ENCODE peak calls at places on chromosomes 3 and 15, in five cellular contexts. E is HCT116, U is adrenal gland, T is psoas muscle, K is thoracic aorta. C is an unnamed sample. For H3K4me1, the result is how much of the 10 kb centered on the place peaks cover.

GRCh38 chr3:57755368-57756021 is 614 bp upstream of the SLMAP start:
- DNase-seq in T (no peak), U (peak), K (no peak), E (peak), C (no peak)

GRCh38 chr3:38960953-38961622 is 90.7 kb downstream of the SCN11A start:
- DNase-seq in T (no peak), E (peak), U (no peak), K (no peak), C (peak)

GRCh38 chr3:111617912-111618601 is 22.9 kb upstream of the ZBED2 start:
- DNase-seq in T (no peak), E (no peak), K (no peak), U (no peak), C (no peak)

GRCh38 chr15:88174571-88174970 is 82.0 kb downstream of the NTRK3 start:
- DNase-seq in K (no peak), U (no peak), E (no peak), T (no peak), C (no peak)

GRCh38 chr3:190013943-190014924 is 106.5 kb downstream of the P3H2 start:
- DNase-seq in E (no peak), T (no peak), U (no peak), K (no peak), C (no peak)

GRCh38 chr15:63943829-63944680 is 102.2 kb downstream of the DAPK2 start:
- DNase-seq in U (no peak), E (no peak), T (no peak), K (no peak), C (no peak)

GRCh38 chr3:31493187-31493586 is 39.5 kb upstream of the STT3B start:
- DNase-seq in U (no peak), K (no peak), T (no peak), E (no peak), C (no peak)

GRCh38 chr15:52150878-52151277 is 38.3 kb upstream of the BCL2L10 start:
- DNase-seq in U (no peak), E (no peak), T (no peak), K (no peak), C (no peak)

GRCh38 chr15:29670266-29670665 is 152.0 kb downstream of the TJP1 start:
- DNase-seq in U (no peak), K (no peak), T (no peak), E (no peak), C (no peak)

GRCh38 chr3:146912233-146913015 is 307.3 kb upstream of the PLSCR5 start:
- DNase-seq in U (no peak), T (no peak), E (no peak), K (no peak), C (peak)

GRCh38 chr3:143763568-143764162 is 84.6 kb downstream of the SLC9A9 start:
- DNase-seq in E (no peak), U (no peak), K (no peak), T (no peak), C (peak)

GRCh38 chr3:181417748-181418147 is 294.0 kb upstream of the SOX2 start:
- DNase-seq in E (no peak), K (no peak), U (no peak), T (no peak), C (no peak)

GRCh38 chr3:146308682-146309081 is 57.8 kb upstream of the PLSCR4 start:
- DNase-seq in T (no peak), E (no peak), K (no peak), U (peak), C (peak)

GRCh38 chr15:41847206-41847605 is 8.6 kb downstream of the PLA2G4B start:
- DNase-seq in E (no peak), K (no peak), U (no peak), T (no peak), C (no peak)

GRCh38 chr3:125340121-125340520 is 35.0 kb downstream of the ZNF148 start:
- DNase-seq in U (no peak), K (no peak), E (no peak), T (no peak), C (no peak)

GRCh38 chr3:140198242-140198641 is 263.3 kb downstream of the CLSTN2 start:
- DNase-seq in K (no peak), U (no peak), E (no peak), T (no peak), C (no peak)

GRCh38 chr15:90072978-90073640 is 29.2 kb downstream of the IDH2 start:
- DNase-seq in K (no peak), U (no peak), T (no peak), E (no peak), C (no peak)

GRCh38 chr15:55742927-55743614 is at the start of gene PRTG:
- DNase-seq in E (no peak), T (peak), K (peak), U (peak), C (peak)

GRCh38 chr3:105863608-105864007 is 5.2 kb downstream of the CBLB start:
- DNase-seq in U (no peak), E (no peak), K (no peak), T (no peak), C (no peak)
- H3K4me1 ChIP-seq in U (half or more), E (under half), K (under half), T (under half), C (half or more)

DNA sequence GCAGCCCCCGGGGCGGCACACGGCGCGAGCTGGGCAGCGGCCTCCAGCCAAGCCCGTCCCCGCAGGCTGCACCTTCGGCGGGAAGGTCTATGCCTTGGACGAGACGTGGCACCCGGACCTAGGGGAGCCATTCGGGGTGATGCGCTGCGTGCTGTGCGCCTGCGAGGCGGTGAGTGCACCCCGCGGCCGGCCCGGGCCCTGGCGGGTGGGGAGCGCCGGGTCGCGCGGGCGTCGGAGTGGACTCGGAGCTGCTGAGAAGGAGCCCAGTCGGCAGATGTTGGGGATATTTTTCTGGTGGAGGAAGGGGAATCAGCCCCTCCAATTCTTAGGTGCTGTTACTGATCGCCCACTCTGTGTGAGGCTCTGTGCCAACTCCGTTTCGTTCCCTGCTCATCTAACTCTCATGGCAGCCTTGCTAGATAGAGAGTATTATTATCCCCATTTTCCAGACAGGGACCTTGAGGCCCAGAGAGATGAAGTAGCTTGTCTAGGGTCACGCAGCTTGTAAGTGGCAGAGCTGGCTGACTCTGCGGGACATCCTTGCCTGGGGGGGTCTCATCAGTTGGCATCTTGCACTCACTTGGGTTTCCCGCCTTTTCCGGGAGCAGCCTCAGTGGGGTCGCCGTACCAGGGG is 890 bp downstream of the CHRD start:
- DNase-seq in E (no peak), U (no peak), K (no peak), T (no peak), C (peak)
- H3K4me3 ChIP-seq in E (peak), U (peak), K (peak), T (peak), C (peak)

GRCh38 chr3:52841981-52842340 is 7.1 kb upstream of the MUSTN1 start:
- DNase-seq in U (no peak), K (no peak), T (peak), E (no peak), C (no peak)
- H3K4me1 ChIP-seq in U (under half), K (under half), T (half or more), E (under half), C (under half)

DNA sequence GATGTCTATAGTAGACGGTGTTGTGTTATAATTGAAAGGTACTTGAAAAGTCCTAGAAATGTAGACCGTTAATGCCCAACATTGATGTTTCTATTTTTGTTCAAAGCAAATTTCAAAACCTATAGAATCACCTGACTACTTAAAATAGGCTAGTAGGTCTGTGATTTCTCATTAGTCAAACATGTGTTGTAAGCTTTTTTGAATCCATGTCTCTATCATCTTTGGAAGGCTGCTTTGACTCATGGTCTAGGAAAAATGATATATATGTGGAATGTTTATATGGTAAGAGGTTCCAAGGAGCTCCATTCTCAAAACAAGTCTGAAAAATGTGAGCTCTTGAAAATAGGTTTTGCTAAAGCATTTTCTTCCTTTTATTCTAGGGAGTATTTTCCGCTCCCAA is 375.3 kb downstream of the LPP start:
- DNase-seq in K (no peak), T (no peak), U (no peak), E (no peak), C (peak)
- H3K4me3 ChIP-seq in K (no peak), T (no peak), U (no peak), E (no peak), C (no peak)

DNA sequence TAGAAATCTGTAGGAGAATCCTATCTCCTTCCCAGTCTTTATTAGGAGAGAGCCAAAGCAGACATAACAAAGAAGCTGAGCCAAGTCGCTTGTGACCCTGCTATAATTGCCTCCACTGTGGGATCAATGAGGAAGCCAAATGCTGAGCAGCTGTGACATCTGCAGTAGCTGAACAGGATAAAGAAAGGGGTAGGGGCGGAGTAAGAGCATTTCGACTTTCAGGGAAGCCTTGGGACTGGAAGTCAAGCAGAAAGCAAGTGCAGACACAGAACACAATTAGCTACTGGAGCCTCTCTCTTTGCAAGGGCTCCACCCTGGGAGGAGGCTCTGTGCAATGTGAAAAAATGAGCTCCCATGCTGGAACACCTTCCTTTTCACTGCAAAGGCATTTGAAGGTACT is 166.6 kb downstream of the CADPS start:
- DNase-seq in T (no peak), E (no peak), U (no peak), K (no peak), C (no peak)
- H3K4me1 ChIP-seq in T (under half), E (under half), U (under half), K (under half), C (under half)

GRCh38 chr3:113698213-113698742 is 1.8 kb upstream of the USF3 start:
- DNase-seq in K (no peak), T (no peak), E (no peak), U (no peak), C (no peak)
- H3K4me3 ChIP-seq in K (peak), T (peak), E (no peak), U (peak), C (peak)

DNA sequence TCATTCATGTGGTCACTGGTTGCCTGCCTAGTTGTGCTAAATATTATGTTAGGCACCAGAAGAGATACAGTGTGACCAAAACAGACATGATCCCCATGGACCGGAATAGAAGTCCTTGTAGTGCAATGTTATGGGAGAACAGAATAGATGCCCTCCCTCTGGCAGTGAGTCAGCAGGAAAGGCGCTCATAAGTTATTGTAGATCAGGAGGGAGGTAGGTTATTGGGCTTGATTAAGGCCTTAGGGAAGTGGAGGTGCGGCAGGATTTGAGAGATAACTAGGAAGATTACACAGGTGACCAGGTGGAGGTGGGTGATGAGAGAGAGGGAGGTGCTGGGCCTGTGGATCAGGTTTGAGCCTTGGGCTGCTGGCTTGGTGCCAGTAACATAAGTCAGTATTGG is 5.3 kb downstream of the MCTP2 start:
- DNase-seq in K (no peak), T (no peak), U (no peak), E (no peak), C (no peak)
- H3K4me1 ChIP-seq in K (under half), T (under half), U (under half), E (under half), C (under half)

GRCh38 chr3:1190576-1190975 is 97.8 kb downstream of the CNTN6 start:
- DNase-seq in T (no peak), U (no peak), K (no peak), E (no peak), C (no peak)
- H3K4me3 ChIP-seq in T (no peak), U (no peak), K (no peak), E (no peak), C (no peak)

DNA sequence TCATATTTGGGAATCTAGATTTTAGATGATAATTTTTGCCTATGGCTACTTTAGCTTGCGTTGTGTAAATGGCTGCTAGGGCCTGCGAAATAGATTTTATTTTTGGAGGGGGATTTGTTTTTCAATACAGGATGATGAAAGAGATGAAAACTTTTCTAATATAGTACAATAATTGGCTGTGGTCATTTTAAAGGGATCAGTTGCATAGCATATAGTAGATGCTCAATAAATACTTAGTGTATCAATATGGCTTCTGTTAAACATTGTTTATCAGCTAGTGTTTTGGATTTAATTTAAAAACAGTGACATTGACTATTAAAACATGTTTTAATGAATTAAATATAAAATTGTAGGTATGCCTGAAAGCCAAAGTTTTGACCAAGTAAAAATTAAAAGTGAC is 6.9 kb upstream of the CHD2 start:
- DNase-seq in K (no peak), T (no peak), U (no peak), E (no peak), C (no peak)
- H3K4me1 ChIP-seq in K (half or more), T (half or more), U (half or more), E (under half), C (under half)